ENCODE peak calls at places on chromosomes 3 and 15, in six cellular contexts. One of them, this sample, is unnamed.
A peak's percentile ranks its signal among the peaks of the same experiment; 100 is the strongest.

GRCh38 chr3:31562525-31562924 is 29.8 kb downstream of the STT3B start:
- DNase-seq in left ventricle myocardium inferior: peak; percentile 12
- DNase-seq in stomach: no peak
- DNase-seq in epithelial cell of proximal tubule: no peak
- DNase-seq in AG20443: no peak
- DNase-seq in stimulated activated CD4-positive, alpha-beta T cell treated with anti-CD3 and anti-CD28 coated beads, Interleukin-12 subunit alpha, Interleukin-12 subunit beta, amount 100 ng/mL, for 24 hours: no peak
- DNase-seq in this sample: no peak

GRCh38 chr15:78203346-78204225 is 30.8 kb downstream of the ACSBG1 start:
- DNase-seq in left ventricle myocardium inferior: peak; percentile 61
- DNase-seq in stomach: peak; percentile 21
- DNase-seq in epithelial cell of proximal tubule: no peak
- DNase-seq in AG20443: peak; percentile 9
- DNase-seq in stimulated activated CD4-positive, alpha-beta T cell treated with anti-CD3 and anti-CD28 coated beads, Interleukin-12 subunit alpha, Interleukin-12 subunit beta, amount 100 ng/mL, for 24 hours: no peak
- DNase-seq in this sample: no peak

GRCh38 chr3:63309780-63310179 is 31.7 kb downstream of the SYNPR start:
- DNase-seq in left ventricle myocardium inferior: no peak
- DNase-seq in stomach: no peak
- DNase-seq in epithelial cell of proximal tubule: no peak
- DNase-seq in AG20443: no peak
- DNase-seq in stimulated activated CD4-positive, alpha-beta T cell treated with anti-CD3 and anti-CD28 coated beads, Interleukin-12 subunit alpha, Interleukin-12 subunit beta, amount 100 ng/mL, for 24 hours: no peak
- DNase-seq in this sample: no peak

GRCh38 chr3:89702404-89702803 is 595.0 kb downstream of the EPHA3 start:
- DNase-seq in left ventricle myocardium inferior: no peak
- DNase-seq in stomach: no peak
- DNase-seq in epithelial cell of proximal tubule: no peak
- DNase-seq in AG20443: no peak
- DNase-seq in stimulated activated CD4-positive, alpha-beta T cell treated with anti-CD3 and anti-CD28 coated beads, Interleukin-12 subunit alpha, Interleukin-12 subunit beta, amount 100 ng/mL, for 24 hours: no peak
- DNase-seq in this sample: no peak

GRCh38 chr15:75843618-75844610 is 667 bp downstream of the UBE2Q2 start:
- DNase-seq in left ventricle myocardium inferior: peak; percentile 61
- DNase-seq in stomach: peak; percentile 52
- DNase-seq in epithelial cell of proximal tubule: no peak
- DNase-seq in AG20443: peak; percentile 89
- DNase-seq in stimulated activated CD4-positive, alpha-beta T cell treated with anti-CD3 and anti-CD28 coated beads, Interleukin-12 subunit alpha, Interleukin-12 subunit beta, amount 100 ng/mL, for 24 hours: no peak
- DNase-seq in this sample: peak; percentile 76

GRCh38 chr15:84910928-84911623 is 26.6 kb downstream of the SLC28A1 start:
- DNase-seq in left ventricle myocardium inferior: no peak
- DNase-seq in stomach: no peak
- DNase-seq in epithelial cell of proximal tubule: no peak
- DNase-seq in AG20443: no peak
- DNase-seq in stimulated activated CD4-positive, alpha-beta T cell treated with anti-CD3 and anti-CD28 coated beads, Interleukin-12 subunit alpha, Interleukin-12 subunit beta, amount 100 ng/mL, for 24 hours: no peak
- DNase-seq in this sample: no peak

GRCh38 chr3:155805204-155805801 is 775 bp downstream of the C3orf33 start:
- DNase-seq in left ventricle myocardium inferior: no peak
- DNase-seq in stomach: peak; percentile 46
- DNase-seq in epithelial cell of proximal tubule: no peak
- DNase-seq in AG20443: no peak
- DNase-seq in stimulated activated CD4-positive, alpha-beta T cell treated with anti-CD3 and anti-CD28 coated beads, Interleukin-12 subunit alpha, Interleukin-12 subunit beta, amount 100 ng/mL, for 24 hours: peak; percentile 15
- DNase-seq in this sample: no peak

GRCh38 chr3:191356586-191357439 is 26.5 kb upstream of the UTS2B start:
- DNase-seq in left ventricle myocardium inferior: peak; percentile 33
- DNase-seq in stomach: peak; percentile 31
- DNase-seq in epithelial cell of proximal tubule: peak; percentile 70
- DNase-seq in AG20443: peak; percentile 68
- DNase-seq in stimulated activated CD4-positive, alpha-beta T cell treated with anti-CD3 and anti-CD28 coated beads, Interleukin-12 subunit alpha, Interleukin-12 subunit beta, amount 100 ng/mL, for 24 hours: no peak
- DNase-seq in this sample: no peak

GRCh38 chr3:175743733-175744400 is 884.7 kb downstream of the NAALADL2 start:
- DNase-seq in left ventricle myocardium inferior: no peak
- DNase-seq in stomach: no peak
- DNase-seq in epithelial cell of proximal tubule: peak; percentile 50
- DNase-seq in AG20443: peak; percentile 27
- DNase-seq in stimulated activated CD4-positive, alpha-beta T cell treated with anti-CD3 and anti-CD28 coated beads, Interleukin-12 subunit alpha, Interleukin-12 subunit beta, amount 100 ng/mL, for 24 hours: no peak
- DNase-seq in this sample: no peak

GRCh38 chr3:187748050-187748481 is 2.8 kb upstream of the BCL6 start:
- DNase-seq in left ventricle myocardium inferior: peak; percentile 92
- DNase-seq in stomach: peak; percentile 96
- DNase-seq in epithelial cell of proximal tubule: no peak
- DNase-seq in AG20443: peak; percentile 73
- DNase-seq in stimulated activated CD4-positive, alpha-beta T cell treated with anti-CD3 and anti-CD28 coated beads, Interleukin-12 subunit alpha, Interleukin-12 subunit beta, amount 100 ng/mL, for 24 hours: peak; percentile 80
- DNase-seq in this sample: peak; percentile 70

GRCh38 chr15:27865926-27866325 is 233.2 kb downstream of the OCA2 start:
- DNase-seq in left ventricle myocardium inferior: no peak
- DNase-seq in stomach: no peak
- DNase-seq in epithelial cell of proximal tubule: no peak
- DNase-seq in AG20443: no peak
- DNase-seq in stimulated activated CD4-positive, alpha-beta T cell treated with anti-CD3 and anti-CD28 coated beads, Interleukin-12 subunit alpha, Interleukin-12 subunit beta, amount 100 ng/mL, for 24 hours: no peak
- DNase-seq in this sample: no peak

GRCh38 chr3:123335007-123335670 is 113.8 kb downstream of the ADCY5 start:
- DNase-seq in left ventricle myocardium inferior: peak; percentile 20
- DNase-seq in stomach: no peak
- DNase-seq in epithelial cell of proximal tubule: no peak
- DNase-seq in AG20443: no peak
- DNase-seq in stimulated activated CD4-positive, alpha-beta T cell treated with anti-CD3 and anti-CD28 coated beads, Interleukin-12 subunit alpha, Interleukin-12 subunit beta, amount 100 ng/mL, for 24 hours: no peak
- DNase-seq in this sample: no peak

GRCh38 chr15:74203914-74204431 is 1.4 kb upstream of the STRA6 start:
- DNase-seq in left ventricle myocardium inferior: peak; percentile 25
- DNase-seq in stomach: no peak
- DNase-seq in epithelial cell of proximal tubule: no peak
- DNase-seq in AG20443: no peak
- DNase-seq in stimulated activated CD4-positive, alpha-beta T cell treated with anti-CD3 and anti-CD28 coated beads, Interleukin-12 subunit alpha, Interleukin-12 subunit beta, amount 100 ng/mL, for 24 hours: no peak
- DNase-seq in this sample: no peak

GRCh38 chr15:76470691-76471090 is 134.1 kb downstream of the ISL2 start:
- DNase-seq in left ventricle myocardium inferior: no peak
- DNase-seq in stomach: no peak
- DNase-seq in epithelial cell of proximal tubule: no peak
- DNase-seq in AG20443: peak; percentile 38
- DNase-seq in stimulated activated CD4-positive, alpha-beta T cell treated with anti-CD3 and anti-CD28 coated beads, Interleukin-12 subunit alpha, Interleukin-12 subunit beta, amount 100 ng/mL, for 24 hours: no peak
- DNase-seq in this sample: no peak

GRCh38 chr3:27565201-27565827 is 81.1 kb upstream of the SLC4A7 start:
- DNase-seq in left ventricle myocardium inferior: no peak
- DNase-seq in stomach: no peak
- DNase-seq in epithelial cell of proximal tubule: no peak
- DNase-seq in AG20443: no peak
- DNase-seq in stimulated activated CD4-positive, alpha-beta T cell treated with anti-CD3 and anti-CD28 coated beads, Interleukin-12 subunit alpha, Interleukin-12 subunit beta, amount 100 ng/mL, for 24 hours: no peak
- DNase-seq in this sample: no peak

GRCh38 chr15:85024509-85025336 is 43.1 kb downstream of the PDE8A start:
- DNase-seq in left ventricle myocardium inferior: no peak
- DNase-seq in stomach: no peak
- DNase-seq in epithelial cell of proximal tubule: peak; percentile 66
- DNase-seq in AG20443: peak; percentile 85
- DNase-seq in stimulated activated CD4-positive, alpha-beta T cell treated with anti-CD3 and anti-CD28 coated beads, Interleukin-12 subunit alpha, Interleukin-12 subunit beta, amount 100 ng/mL, for 24 hours: no peak
- DNase-seq in this sample: no peak

GRCh38 chr15:41583795-41584194 is 24.8 kb downstream of the TYRO3 start:
- DNase-seq in left ventricle myocardium inferior: no peak
- DNase-seq in stomach: no peak
- DNase-seq in epithelial cell of proximal tubule: no peak
- DNase-seq in AG20443: no peak
- DNase-seq in stimulated activated CD4-positive, alpha-beta T cell treated with anti-CD3 and anti-CD28 coated beads, Interleukin-12 subunit alpha, Interleukin-12 subunit beta, amount 100 ng/mL, for 24 hours: no peak
- DNase-seq in this sample: no peak

GRCh38 chr15:72521682-72522081 is 47.6 kb downstream of the ARIH1 start:
- DNase-seq in left ventricle myocardium inferior: no peak
- DNase-seq in stomach: no peak
- DNase-seq in epithelial cell of proximal tubule: no peak
- DNase-seq in AG20443: no peak
- DNase-seq in stimulated activated CD4-positive, alpha-beta T cell treated with anti-CD3 and anti-CD28 coated beads, Interleukin-12 subunit alpha, Interleukin-12 subunit beta, amount 100 ng/mL, for 24 hours: no peak
- DNase-seq in this sample: no peak

GRCh38 chr15:65327651-65328393 is 23.3 kb downstream of the RNU5B-1 start:
- DNase-seq in left ventricle myocardium inferior: no peak
- DNase-seq in stomach: no peak
- DNase-seq in epithelial cell of proximal tubule: no peak
- DNase-seq in AG20443: no peak
- DNase-seq in stimulated activated CD4-positive, alpha-beta T cell treated with anti-CD3 and anti-CD28 coated beads, Interleukin-12 subunit alpha, Interleukin-12 subunit beta, amount 100 ng/mL, for 24 hours: no peak
- DNase-seq in this sample: no peak

GRCh38 chr15:77915261-77915960 is 162.1 kb downstream of the TBC1D2B start:
- DNase-seq in left ventricle myocardium inferior: no peak
- DNase-seq in stomach: no peak
- DNase-seq in epithelial cell of proximal tubule: no peak
- DNase-seq in AG20443: no peak
- DNase-seq in stimulated activated CD4-positive, alpha-beta T cell treated with anti-CD3 and anti-CD28 coated beads, Interleukin-12 subunit alpha, Interleukin-12 subunit beta, amount 100 ng/mL, for 24 hours: no peak
- DNase-seq in this sample: no peak

GRCh38 chr3:104359546-104359945 is 1007.2 kb upstream of the ALCAM start:
- DNase-seq in left ventricle myocardium inferior: no peak
- DNase-seq in stomach: no peak
- DNase-seq in epithelial cell of proximal tubule: peak; percentile 90
- DNase-seq in AG20443: peak; percentile 70
- DNase-seq in stimulated activated CD4-positive, alpha-beta T cell treated with anti-CD3 and anti-CD28 coated beads, Interleukin-12 subunit alpha, Interleukin-12 subunit beta, amount 100 ng/mL, for 24 hours: no peak
- DNase-seq in this sample: no peak

GRCh38 chr15:62706361-62706760 is 336.2 kb upstream of the TPM1 start:
- DNase-seq in left ventricle myocardium inferior: no peak
- DNase-seq in stomach: no peak
- DNase-seq in epithelial cell of proximal tubule: no peak
- DNase-seq in AG20443: no peak
- DNase-seq in stimulated activated CD4-positive, alpha-beta T cell treated with anti-CD3 and anti-CD28 coated beads, Interleukin-12 subunit alpha, Interleukin-12 subunit beta, amount 100 ng/mL, for 24 hours: no peak
- DNase-seq in this sample: no peak

GRCh38 chr3:60758169-60758568 is 493.1 kb downstream of the FHIT start:
- DNase-seq in left ventricle myocardium inferior: no peak
- DNase-seq in stomach: no peak
- DNase-seq in epithelial cell of proximal tubule: no peak
- DNase-seq in AG20443: no peak
- DNase-seq in stimulated activated CD4-positive, alpha-beta T cell treated with anti-CD3 and anti-CD28 coated beads, Interleukin-12 subunit alpha, Interleukin-12 subunit beta, amount 100 ng/mL, for 24 hours: no peak
- DNase-seq in this sample: no peak

GRCh38 chr3:27900316-27900715 is 178.2 kb upstream of the EOMES start:
- DNase-seq in left ventricle myocardium inferior: no peak
- DNase-seq in stomach: no peak
- DNase-seq in epithelial cell of proximal tubule: no peak
- DNase-seq in AG20443: no peak
- DNase-seq in stimulated activated CD4-positive, alpha-beta T cell treated with anti-CD3 and anti-CD28 coated beads, Interleukin-12 subunit alpha, Interleukin-12 subunit beta, amount 100 ng/mL, for 24 hours: no peak
- DNase-seq in this sample: no peak

GRCh38 chr3:67655364-67656121 is 1.1 kb upstream of the SUCLG2 start:
- DNase-seq in left ventricle myocardium inferior: no peak
- DNase-seq in stomach: peak; percentile 45
- DNase-seq in epithelial cell of proximal tubule: no peak
- DNase-seq in AG20443: no peak
- DNase-seq in stimulated activated CD4-positive, alpha-beta T cell treated with anti-CD3 and anti-CD28 coated beads, Interleukin-12 subunit alpha, Interleukin-12 subunit beta, amount 100 ng/mL, for 24 hours: peak; percentile 41
- DNase-seq in this sample: no peak

GRCh38 chr15:62822228-62822627 is 220.3 kb upstream of the TPM1 start:
- DNase-seq in left ventricle myocardium inferior: no peak
- DNase-seq in stomach: peak; percentile 32
- DNase-seq in epithelial cell of proximal tubule: no peak
- DNase-seq in AG20443: no peak
- DNase-seq in stimulated activated CD4-positive, alpha-beta T cell treated with anti-CD3 and anti-CD28 coated beads, Interleukin-12 subunit alpha, Interleukin-12 subunit beta, amount 100 ng/mL, for 24 hours: no peak
- DNase-seq in this sample: no peak

GRCh38 chr15:69414702-69415161 is 583 bp downstream of the KIF23 start:
- DNase-seq in left ventricle myocardium inferior: no peak
- DNase-seq in stomach: no peak
- DNase-seq in epithelial cell of proximal tubule: no peak
- DNase-seq in AG20443: peak; percentile 89
- DNase-seq in stimulated activated CD4-positive, alpha-beta T cell treated with anti-CD3 and anti-CD28 coated beads, Interleukin-12 subunit alpha, Interleukin-12 subunit beta, amount 100 ng/mL, for 24 hours: no peak
- DNase-seq in this sample: peak; percentile 59

GRCh38 chr3:40925228-40925627 is 274.1 kb upstream of the CTNNB1 start:
- DNase-seq in left ventricle myocardium inferior: no peak
- DNase-seq in stomach: no peak
- DNase-seq in epithelial cell of proximal tubule: no peak
- DNase-seq in AG20443: no peak
- DNase-seq in stimulated activated CD4-positive, alpha-beta T cell treated with anti-CD3 and anti-CD28 coated beads, Interleukin-12 subunit alpha, Interleukin-12 subunit beta, amount 100 ng/mL, for 24 hours: no peak
- DNase-seq in this sample: no peak

GRCh38 chr15:85756411-85757072 is 38.2 kb downstream of the KLHL25 start:
- DNase-seq in left ventricle myocardium inferior: peak; percentile 7
- DNase-seq in stomach: no peak
- DNase-seq in epithelial cell of proximal tubule: no peak
- DNase-seq in AG20443: peak; percentile 49
- DNase-seq in stimulated activated CD4-positive, alpha-beta T cell treated with anti-CD3 and anti-CD28 coated beads, Interleukin-12 subunit alpha, Interleukin-12 subunit beta, amount 100 ng/mL, for 24 hours: no peak
- DNase-seq in this sample: no peak